ENCODE peak calls at places on chromosome 1, in six cellular contexts. Y is GM23338; F is CD8-positive, alpha-beta memory T cell; S is naive thymus-derived CD4-positive, alpha-beta T cell; N is heart right ventricle; L is aorta. E is an unnamed sample.

GRCh38 chr1:246803373-246803772 is 79.2 kb downstream of the SCCPDH start:
- DNase-seq in N (no peak), F (no peak), L (no peak), Y (no peak), S (no peak), E (no peak)

GRCh38 chr1:65310078-65310587 is 790 bp downstream of the DNAJC6 start:
- DNase-seq in Y (peak), L (no peak), N (peak), F (no peak), S (no peak), E (no peak)

GRCh38 chr1:112637257-112638108 is 17.9 kb downstream of the CAPZA1 start:
- DNase-seq in S (no peak), N (no peak), F (no peak), L (no peak), Y (no peak), E (no peak)

GRCh38 chr1:221458430-221459156 is 283.3 kb downstream of the DUSP10 start:
- DNase-seq in F (no peak), N (no peak), Y (no peak), L (no peak), S (no peak), E (no peak)

GRCh38 chr1:212313616-212314015 is 28.4 kb downstream of the PPP2R5A start:
- DNase-seq in F (no peak), N (no peak), Y (no peak), S (no peak), L (no peak), E (no peak)

GRCh38 chr1:150992626-150993025 is 10.5 kb downstream of the ANXA9 start:
- DNase-seq in Y (no peak), L (no peak), N (no peak), S (no peak), F (no peak), E (no peak)

GRCh38 chr1:53043271-53043670 is 18.7 kb upstream of the PODN start:
- DNase-seq in Y (peak), S (no peak), L (no peak), N (no peak), F (no peak), E (no peak)

GRCh38 chr1:63545780-63546179 is 22.5 kb downstream of the EFCAB7 start:
- DNase-seq in L (no peak), Y (no peak), F (no peak), S (no peak), N (no peak), E (no peak)

GRCh38 chr1:206002833-206003532 is at the start of gene RAB7B:
- DNase-seq in N (peak), Y (no peak), F (no peak), L (peak), S (no peak), E (no peak)

GRCh38 chr1:222711319-222712252 is 705 bp downstream of the AIDA start:
- DNase-seq in L (peak), F (peak), S (peak), N (peak), Y (peak), E (peak)

GRCh38 chr1:109569323-109569722 is 20.9 kb downstream of the GNAI3 start:
- DNase-seq in N (no peak), L (no peak), S (no peak), Y (no peak), F (no peak), E (no peak)

GRCh38 chr1:212366901-212367300 is 47.8 kb downstream of the PACC1 start:
- DNase-seq in F (no peak), Y (no peak), N (no peak), S (no peak), L (no peak), E (no peak)

GRCh38 chr1:198970919-198971318 is 332.1 kb downstream of the PTPRC start:
- DNase-seq in F (no peak), Y (no peak), L (no peak), S (no peak), N (no peak), E (no peak)

GRCh38 chr1:22854688-22855565 is 117.7 kb downstream of the LACTBL1 start:
- DNase-seq in L (no peak), S (no peak), N (no peak), Y (no peak), F (no peak), E (no peak)

GRCh38 chr1:192516776-192517297 is 58.7 kb upstream of the RGS1 start:
- DNase-seq in L (no peak), F (peak), N (no peak), Y (no peak), S (peak), E (peak)

GRCh38 chr1:41454406-41454805 is 30.1 kb downstream of the EDN2 start:
- DNase-seq in L (peak), N (peak), F (no peak), S (no peak), Y (no peak), E (peak)

GRCh38 chr1:193706763-193707162 is 520.4 kb upstream of the B3GALT2 start:
- DNase-seq in N (no peak), Y (no peak), S (no peak), L (no peak), F (no peak), E (no peak)

GRCh38 chr1:203378529-203379271 is 27.8 kb upstream of the FMOD start:
- DNase-seq in N (no peak), Y (no peak), F (no peak), L (no peak), S (no peak), E (no peak)

GRCh38 chr1:156740679-156741612 is at the start of gene MRPL24:
- DNase-seq in F (peak), N (peak), L (peak), S (peak), Y (peak), E (peak)

GRCh38 chr1:241964550-241965241 is 7.1 kb downstream of the BECN2 start:
- DNase-seq in L (peak), S (no peak), F (no peak), Y (no peak), N (peak), E (no peak)

DNA sequence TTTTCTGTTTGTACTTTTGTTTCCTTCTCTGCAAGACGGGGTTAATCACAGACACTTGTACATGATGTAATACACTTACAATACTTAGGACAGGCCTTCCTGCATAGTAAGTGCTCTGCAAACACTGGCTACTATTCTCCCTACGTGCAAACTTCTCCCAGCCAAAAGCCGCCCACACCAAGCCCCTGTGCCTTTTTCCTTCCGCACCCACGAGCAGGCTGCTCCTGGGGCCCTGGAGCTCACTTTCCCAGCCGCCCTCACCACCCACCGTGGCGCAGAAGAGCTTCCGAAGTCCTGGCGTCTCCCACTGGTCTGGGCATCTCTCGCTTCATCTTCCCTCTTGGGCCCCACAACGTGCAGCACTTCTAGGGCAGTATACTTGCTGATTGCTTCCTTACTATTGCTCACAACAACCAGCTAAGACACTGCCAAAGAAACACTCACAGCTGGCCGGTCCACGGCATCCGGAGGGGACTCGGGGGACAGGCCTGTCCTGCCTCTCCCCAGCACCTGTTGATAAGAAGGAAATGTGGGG is 22.5 kb upstream of the GPR157 start:
- DNase-seq in L (no peak), F (no peak), Y (no peak), S (no peak), N (peak), E (peak)
- H3K27ac ChIP-seq in L (no peak), F (no peak), Y (no peak), S (no peak), N (peak), E (peak)

GRCh38 chr1:227299238-227299637 is 19.1 kb downstream of the CDC42BPA start:
- DNase-seq in S (no peak), F (no peak), Y (no peak), L (no peak), N (no peak), E (no peak)
- H3K4me3 ChIP-seq in S (no peak), F (no peak), Y (no peak), L (no peak), N (peak), E (no peak)

DNA sequence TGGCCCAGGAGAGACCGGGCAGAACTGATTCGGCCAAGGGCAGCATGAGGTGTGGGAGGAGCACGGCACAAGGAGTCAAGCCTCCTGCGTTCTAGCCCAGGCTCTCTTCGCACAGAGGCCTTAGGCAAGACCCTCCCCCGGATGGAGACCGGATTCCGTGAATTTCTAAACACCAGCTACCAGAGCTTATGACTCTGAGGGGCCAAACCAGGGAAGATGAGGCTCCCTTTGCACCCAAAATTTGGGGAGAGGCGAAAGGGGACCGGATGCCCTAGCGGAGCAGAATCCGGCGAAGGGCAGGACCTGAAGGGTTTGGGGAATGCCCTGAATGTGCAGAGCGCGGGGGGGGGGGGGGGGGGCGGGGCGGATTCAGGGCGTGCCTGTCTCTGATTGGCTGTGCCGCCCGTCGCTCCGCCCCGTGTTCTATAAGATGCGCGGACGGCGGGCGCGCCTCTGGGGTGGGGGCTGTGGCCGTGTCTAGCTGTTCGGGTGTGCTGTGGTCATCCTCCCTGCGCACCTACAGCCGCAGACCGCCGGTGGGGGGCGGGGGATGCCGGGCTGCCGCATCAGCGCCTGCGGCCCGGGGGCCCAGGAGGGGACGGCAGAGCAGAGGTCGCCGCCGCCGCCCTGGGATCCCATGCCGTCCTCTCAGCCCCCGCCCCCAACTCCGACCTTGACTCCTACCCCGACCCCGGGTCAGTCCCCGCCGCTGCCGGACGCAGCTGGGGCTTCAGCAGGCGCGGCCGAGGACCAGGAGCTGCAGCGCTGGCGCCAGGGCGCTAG is at the start of gene TRNP1:
- DNase-seq in F (peak), S (peak), L (peak), N (peak), Y (peak), E (peak)
- H3K27ac ChIP-seq in F (no peak), S (no peak), L (peak), N (peak), Y (peak), E (peak)

DNA sequence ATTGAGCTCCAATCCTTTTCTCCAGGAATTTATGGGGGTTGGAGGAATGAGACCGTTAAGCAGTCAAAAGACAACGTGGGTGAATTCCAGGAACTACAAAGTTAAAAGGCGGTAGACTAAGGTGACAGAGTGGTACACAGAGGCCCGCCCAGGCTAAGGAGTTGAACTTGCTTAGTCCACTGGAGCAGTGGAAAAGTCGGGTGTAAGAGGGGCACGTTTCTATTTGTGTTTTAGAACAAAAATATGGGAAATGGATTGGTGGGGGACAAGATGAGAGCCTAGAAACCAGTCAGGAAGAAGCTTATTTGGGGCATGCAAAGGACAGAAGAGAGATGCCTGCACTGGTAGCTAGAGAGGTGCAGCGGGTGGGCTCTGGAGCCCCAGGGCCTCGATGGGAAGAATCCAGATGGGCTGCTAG is 1.2 kb upstream of the LIN9 start:
- DNase-seq in L (no peak), Y (peak), N (no peak), S (no peak), F (no peak), E (no peak)
- H3K4me3 ChIP-seq in L (no peak), Y (peak), N (no peak), S (no peak), F (no peak), E (no peak)

GRCh38 chr1:111192074-111192473 is 8.4 kb downstream of the DENND2D start:
- DNase-seq in S (no peak), Y (no peak), F (no peak), L (no peak), N (no peak), E (no peak)
- H3K27ac ChIP-seq in S (peak), Y (no peak), F (no peak), L (no peak), N (no peak), E (peak)

DNA sequence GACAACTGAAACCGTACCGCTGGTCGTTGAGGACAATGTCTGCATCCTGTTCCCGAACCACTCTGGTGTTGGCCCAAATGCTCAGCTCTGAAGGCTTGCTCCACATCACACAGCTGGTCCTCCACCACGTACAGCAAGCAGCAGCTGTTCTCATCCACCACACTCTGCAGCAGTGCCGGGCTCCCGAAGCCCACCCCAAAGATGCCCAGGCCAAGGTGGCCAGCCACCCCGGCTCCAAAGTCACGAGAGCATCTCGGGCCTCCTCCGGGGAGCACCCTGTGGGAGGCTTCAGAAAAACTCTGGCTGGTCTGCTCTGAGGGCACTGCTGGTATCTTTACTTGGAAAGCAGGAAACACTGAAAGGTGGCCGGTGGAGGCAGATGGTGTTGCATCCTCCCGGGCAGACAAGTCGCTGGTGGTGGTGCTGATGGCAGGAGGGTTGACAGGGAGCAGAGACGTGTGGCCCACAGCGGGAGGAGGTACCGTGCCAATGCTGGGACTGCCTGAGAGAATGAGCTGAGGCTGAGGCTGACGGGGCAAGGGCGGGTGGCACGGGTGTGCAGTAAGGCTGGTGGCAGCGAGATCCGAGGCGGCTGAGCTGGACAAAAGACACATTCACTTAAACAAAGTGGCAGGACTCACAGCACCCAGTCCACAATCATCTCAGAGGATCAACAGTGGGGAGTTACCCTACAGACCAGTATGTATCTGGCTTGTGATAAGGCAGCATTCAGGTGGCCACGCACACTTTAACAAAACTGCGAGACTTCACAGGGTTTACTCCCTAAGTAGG is 6.5 kb upstream of the CCDC27 start:
- DNase-seq in L (no peak), S (no peak), Y (no peak), N (no peak), F (no peak), E (no peak)
- H3K4me3 ChIP-seq in L (no peak), S (no peak), Y (peak), N (peak), F (peak), E (peak)

DNA sequence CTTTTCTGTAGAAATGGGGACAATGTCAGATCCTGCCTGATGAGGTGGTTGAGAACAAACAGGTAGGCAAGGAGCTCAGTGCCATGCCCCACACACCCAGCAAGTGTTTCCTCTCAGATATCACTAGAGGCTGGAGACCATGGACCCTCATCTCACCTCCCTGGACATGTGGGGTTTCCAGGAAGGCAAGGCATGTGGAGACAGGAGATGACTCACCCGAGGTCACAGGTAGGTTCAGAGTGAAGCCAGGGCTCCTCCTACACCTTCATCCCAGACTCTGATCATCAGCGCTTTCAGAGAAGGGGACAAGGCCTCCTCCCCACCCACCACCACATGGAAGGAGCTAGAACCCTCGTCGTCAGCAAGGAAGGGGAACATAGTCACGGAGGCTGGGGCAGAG is 69.2 kb downstream of the MATN1 start:
- DNase-seq in Y (no peak), L (no peak), F (no peak), S (no peak), N (no peak), E (no peak)
- H3K27ac ChIP-seq in Y (no peak), L (no peak), F (no peak), S (no peak), N (no peak), E (no peak)